ENCODE peak calls at places on chromosomes 3 and 15, in eight cellular contexts. I is uterus, X is bronchial epithelial cell, A is adrenal gland, U is breast epithelium, P is heart left ventricle, C is cardiac muscle cell, Q is stomach. W is an unnamed sample. For H3K27me3 and H3K36me3, the result is how much of the 10 kb centered on the place peaks cover.

GRCh38 chr3:134337511-134338200 is 36.6 kb downstream of the AMOTL2 start:
- DNase-seq in I (no peak), X (no peak), A (no peak), U (peak), P (no peak), C (no peak), Q (no peak), W (no peak)

GRCh38 chr3:160622263-160623045 is 54.5 kb upstream of the ARL14 start:
- DNase-seq in I (no peak), X (no peak), A (no peak), U (no peak), P (no peak), C (no peak), Q (no peak), W (no peak)

GRCh38 chr15:68314563-68314962 is 37.0 kb downstream of the FEM1B start:
- DNase-seq in I (peak), X (no peak), A (peak), U (no peak), P (no peak), C (no peak), Q (peak), W (no peak)

GRCh38 chr3:190860531-190860930 is 2.0 kb downstream of the GMNC start:
- DNase-seq in I (no peak), X (no peak), A (no peak), U (no peak), P (no peak), C (no peak), Q (no peak), W (no peak)

GRCh38 chr3:16767006-16767405 is 117.7 kb upstream of the PLCL2 start:
- DNase-seq in I (no peak), X (no peak), A (no peak), U (no peak), P (no peak), C (peak), Q (no peak), W (no peak)

GRCh38 chr3:172701758-172702157 is 9.1 kb downstream of the NCEH1 start:
- DNase-seq in I (no peak), X (no peak), A (no peak), U (no peak), P (no peak), C (peak), Q (no peak), W (no peak)

GRCh38 chr3:27224197-27224596 is 145.0 kb downstream of the NEK10 start:
- DNase-seq in I (no peak), X (peak), A (no peak), U (no peak), P (no peak), C (no peak), Q (no peak), W (peak)

GRCh38 chr15:74781673-74782595 is at the start of gene CSK:
- DNase-seq in I (peak), X (no peak), A (peak), U (no peak), P (peak), C (peak), Q (peak), W (peak)

GRCh38 chr15:99722406-99722805 is 10.8 kb downstream of the LYSMD4 start:
- DNase-seq in I (no peak), X (peak), A (no peak), U (no peak), P (no peak), C (no peak), Q (no peak), W (no peak)

GRCh38 chr3:20527368-20527767 is 341.4 kb upstream of the SGO1 start:
- DNase-seq in I (no peak), X (peak), A (no peak), U (no peak), P (no peak), C (no peak), Q (no peak), W (no peak)

GRCh38 chr15:64969401-64969800 is 20.3 kb downstream of the SPG21 start:
- DNase-seq in I (no peak), X (no peak), A (no peak), U (no peak), P (no peak), C (no peak), Q (no peak), W (no peak)

GRCh38 chr3:48634661-48635221 is 520 bp downstream of the SLC26A6 start:
- DNase-seq in I (peak), X (peak), A (peak), U (no peak), P (peak), C (peak), Q (peak), W (peak)

GRCh38 chr3:119647843-119648575 is 12.4 kb downstream of the POPDC2 start:
- DNase-seq in I (no peak), X (no peak), A (no peak), U (no peak), P (no peak), C (no peak), Q (no peak), W (no peak)

GRCh38 chr3:177521305-177521704 is 324.0 kb upstream of the TBL1XR1 start:
- DNase-seq in I (no peak), X (peak), A (no peak), U (peak), P (no peak), C (no peak), Q (peak), W (no peak)

GRCh38 chr3:52005571-52005986 is 9.9 kb upstream of the RPL29 start:
- DNase-seq in I (peak), X (peak), A (no peak), U (no peak), P (no peak), C (peak), Q (peak), W (no peak)

GRCh38 chr3:37725842-37726241 is 135.8 kb upstream of the CTDSPL start:
- DNase-seq in I (no peak), X (no peak), A (no peak), U (no peak), P (no peak), C (no peak), Q (no peak), W (no peak)

GRCh38 chr3:72299321-72299802 is 514.4 kb upstream of the PROK2 start:
- DNase-seq in I (no peak), X (peak), A (peak), U (no peak), P (no peak), C (no peak), Q (no peak), W (peak)

GRCh38 chr3:142997330-142997729 is 4.0 kb upstream of the U2SURP start:
- DNase-seq in I (no peak), X (no peak), A (peak), U (no peak), P (no peak), C (peak), Q (no peak), W (no peak)

GRCh38 chr15:70049115-70049514 is 48.6 kb downstream of the TLE3 start:
- DNase-seq in I (no peak), X (no peak), A (no peak), U (peak), P (no peak), C (no peak), Q (no peak), W (no peak)

GRCh38 chr15:96353378-96353930 is 23.0 kb downstream of the NR2F2 start:
- DNase-seq in I (no peak), X (no peak), A (no peak), U (no peak), P (no peak), C (no peak), Q (no peak), W (no peak)
- H3K4me3 ChIP-seq in I (peak), X (no peak), A (peak), U (peak), P (no peak), C (no peak), Q (peak), W (no peak)

GRCh38 chr3:148974726-148975125 is 16.6 kb upstream of the GYG1 start:
- DNase-seq in I (no peak), X (no peak), A (no peak), U (no peak), P (no peak), C (no peak), Q (no peak), W (no peak)

GRCh38 chr3:148970311-148970710 is 21.0 kb upstream of the GYG1 start:
- DNase-seq in I (no peak), X (no peak), A (no peak), U (no peak), P (no peak), C (no peak), Q (no peak), W (no peak)

GRCh38 chr3:148971819-148972218 is 19.5 kb upstream of the GYG1 start:
- DNase-seq in I (peak), X (no peak), A (no peak), U (no peak), P (no peak), C (no peak), Q (peak), W (peak)

GRCh38 chr3:148975696-148976095 is 15.6 kb upstream of the GYG1 start:
- DNase-seq in I (no peak), X (no peak), A (no peak), U (no peak), P (no peak), C (no peak), Q (no peak), W (no peak)

GRCh38 chr3:148975277-148975676 is 16.1 kb upstream of the GYG1 start:
- DNase-seq in I (peak), X (no peak), A (no peak), U (no peak), P (peak), C (no peak), Q (no peak), W (peak)
- H3K27me3 ChIP-seq in I (under half), X (under half), A (under half), U (under half), P (under half), C (under half), Q (under half), W (under half)

GRCh38 chr3:194447657-194448056 is 39.1 kb downstream of the ATP13A3 start:
- DNase-seq in I (no peak), X (no peak), A (no peak), U (no peak), P (no peak), C (no peak), Q (no peak), W (no peak)

GRCh38 chr3:194443911-194444310 is 42.9 kb downstream of the ATP13A3 start:
- DNase-seq in I (no peak), X (no peak), A (no peak), U (no peak), P (no peak), C (no peak), Q (no peak), W (no peak)

GRCh38 chr3:194446172-194446571 is 40.6 kb downstream of the ATP13A3 start:
- DNase-seq in I (no peak), X (no peak), A (no peak), U (no peak), P (no peak), C (no peak), Q (no peak), W (no peak)

GRCh38 chr3:194447161-194447560 is 39.6 kb downstream of the ATP13A3 start:
- DNase-seq in I (no peak), X (peak), A (no peak), U (no peak), P (no peak), C (no peak), Q (peak), W (no peak)

DNA sequence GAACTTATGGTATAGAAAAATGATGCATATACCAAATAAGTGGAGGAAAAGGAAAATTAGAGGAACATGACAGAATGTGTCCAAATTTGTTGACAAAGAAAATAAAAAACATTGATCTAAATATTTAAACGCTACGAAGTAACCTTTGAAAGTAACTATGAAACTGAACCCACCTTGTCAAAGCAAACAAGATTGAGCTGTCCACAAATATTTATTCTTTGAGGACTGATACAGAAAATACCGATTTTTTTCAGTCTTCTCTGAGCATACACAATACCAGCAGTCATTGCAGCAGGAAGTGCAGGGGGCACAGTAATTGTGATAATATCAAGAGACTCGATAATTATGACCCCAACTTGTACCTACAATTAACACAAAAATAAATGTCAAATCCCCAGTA is 40.0 kb downstream of the ATP13A3 start:
- DNase-seq in I (no peak), X (no peak), A (no peak), U (no peak), P (no peak), C (no peak), Q (no peak), W (no peak)
- H3K36me3 ChIP-seq in I (under half), X (under half), A (half or more), U (under half), P (half or more), C (half or more), Q (half or more), W (half or more)

GRCh38 chr15:77484994-77485393 is 64.3 kb downstream of the HMG20A start:
- DNase-seq in I (no peak), X (no peak), A (no peak), U (no peak), P (no peak), C (no peak), Q (no peak), W (no peak)

GRCh38 chr15:77481670-77482069 is 61.0 kb downstream of the HMG20A start:
- DNase-seq in I (no peak), X (peak), A (no peak), U (no peak), P (no peak), C (no peak), Q (no peak), W (no peak)

GRCh38 chr15:77480859-77481258 is 60.2 kb downstream of the HMG20A start:
- DNase-seq in I (no peak), X (no peak), A (no peak), U (no peak), P (no peak), C (no peak), Q (no peak), W (no peak)

GRCh38 chr15:77483426-77483825 is 62.7 kb downstream of the HMG20A start:
- DNase-seq in I (no peak), X (no peak), A (no peak), U (no peak), P (no peak), C (no peak), Q (no peak), W (no peak)

GRCh38 chr15:77482570-77482969 is 61.9 kb downstream of the HMG20A start:
- DNase-seq in I (no peak), X (peak), A (no peak), U (no peak), P (no peak), C (no peak), Q (no peak), W (no peak)
- H3K4me3 ChIP-seq in I (no peak), X (no peak), A (no peak), U (no peak), P (no peak), C (no peak), Q (no peak), W (no peak)

GRCh38 chr3:101270158-101270557 is 50.2 kb downstream of the IMPG2 start:
- DNase-seq in I (no peak), X (no peak), A (no peak), U (no peak), P (no peak), C (no peak), Q (no peak), W (no peak)
- H3K27me3 ChIP-seq in I (under half), X (under half), A (under half), U (under half), P (under half), C (under half), Q (under half), W (under half)